ENCODE peak calls at places on chromosomes 13 and 19, in ten cellular contexts. One of them, this sample, is unnamed.

GRCh38 chr19:3029070-3029923 is at the start of gene TLE2:
- DNase-seq in hepatocyte: peak
- DNase-seq in effector memory CD4-positive, alpha-beta T cell: no peak
- DNase-seq in spleen: no peak
- DNase-seq in stomach: peak
- DNase-seq in uterus: no peak
- DNase-seq in neural progenitor cell: peak
- DNase-seq in GM23248: peak
- DNase-seq in fibroblast of lung: no peak
- DNase-seq in lower lobe of right lung: no peak
- DNase-seq in this sample: no peak

GRCh38 chr13:77448689-77449088 is 86.8 kb upstream of the SCEL start:
- DNase-seq in GM23248: no peak
- DNase-seq in lower lobe of right lung: peak
- DNase-seq in uterus: no peak
- DNase-seq in neural progenitor cell: no peak
- DNase-seq in hepatocyte: no peak
- DNase-seq in stomach: no peak
- DNase-seq in spleen: no peak
- DNase-seq in effector memory CD4-positive, alpha-beta T cell: no peak
- DNase-seq in fibroblast of lung: no peak
- DNase-seq in this sample: no peak

GRCh38 chr19:48135411-48135810 is 24.8 kb upstream of the PLA2G4C start:
- DNase-seq in GM23248: peak
- DNase-seq in spleen: no peak
- DNase-seq in stomach: no peak
- DNase-seq in hepatocyte: peak
- DNase-seq in lower lobe of right lung: no peak
- DNase-seq in uterus: no peak
- DNase-seq in effector memory CD4-positive, alpha-beta T cell: no peak
- DNase-seq in fibroblast of lung: no peak
- DNase-seq in neural progenitor cell: no peak
- DNase-seq in this sample: no peak

GRCh38 chr19:38213911-38214625 is 10.0 kb downstream of the DPF1 start:
- DNase-seq in spleen: no peak
- DNase-seq in effector memory CD4-positive, alpha-beta T cell: no peak
- DNase-seq in uterus: no peak
- DNase-seq in neural progenitor cell: peak
- DNase-seq in hepatocyte: no peak
- DNase-seq in stomach: no peak
- DNase-seq in fibroblast of lung: peak
- DNase-seq in lower lobe of right lung: no peak
- DNase-seq in GM23248: peak
- DNase-seq in this sample: no peak

GRCh38 chr19:36488816-36489138 is 584 bp downstream of the ZNF566 start:
- DNase-seq in neural progenitor cell: peak
- DNase-seq in lower lobe of right lung: no peak
- DNase-seq in effector memory CD4-positive, alpha-beta T cell: no peak
- DNase-seq in hepatocyte: peak
- DNase-seq in spleen: no peak
- DNase-seq in stomach: no peak
- DNase-seq in fibroblast of lung: no peak
- DNase-seq in GM23248: no peak
- DNase-seq in uterus: no peak
- DNase-seq in this sample: peak

GRCh38 chr13:94382520-94382919 is 97.0 kb downstream of the DCT start:
- DNase-seq in hepatocyte: no peak
- DNase-seq in neural progenitor cell: no peak
- DNase-seq in stomach: no peak
- DNase-seq in fibroblast of lung: no peak
- DNase-seq in effector memory CD4-positive, alpha-beta T cell: no peak
- DNase-seq in GM23248: no peak
- DNase-seq in lower lobe of right lung: no peak
- DNase-seq in spleen: no peak
- DNase-seq in uterus: no peak
- DNase-seq in this sample: no peak

GRCh38 chr13:46553886-46554855 is 1.2 kb downstream of the LRCH1 start:
- DNase-seq in spleen: peak
- DNase-seq in fibroblast of lung: peak
- DNase-seq in effector memory CD4-positive, alpha-beta T cell: peak
- DNase-seq in stomach: peak
- DNase-seq in hepatocyte: peak
- DNase-seq in uterus: peak
- DNase-seq in lower lobe of right lung: peak
- DNase-seq in GM23248: peak
- DNase-seq in neural progenitor cell: peak
- DNase-seq in this sample: peak

GRCh38 chr13:36787181-36787580 is 31.8 kb upstream of the RFXAP start:
- DNase-seq in neural progenitor cell: no peak
- DNase-seq in lower lobe of right lung: no peak
- DNase-seq in GM23248: no peak
- DNase-seq in effector memory CD4-positive, alpha-beta T cell: no peak
- DNase-seq in spleen: no peak
- DNase-seq in stomach: no peak
- DNase-seq in uterus: no peak
- DNase-seq in fibroblast of lung: no peak
- DNase-seq in hepatocyte: no peak
- DNase-seq in this sample: no peak

GRCh38 chr13:108086678-108087077 is 128.7 kb downstream of the LIG4 start:
- DNase-seq in fibroblast of lung: no peak
- DNase-seq in uterus: no peak
- DNase-seq in hepatocyte: peak
- DNase-seq in lower lobe of right lung: no peak
- DNase-seq in neural progenitor cell: peak
- DNase-seq in stomach: no peak
- DNase-seq in GM23248: peak
- DNase-seq in spleen: no peak
- DNase-seq in effector memory CD4-positive, alpha-beta T cell: no peak
- DNase-seq in this sample: peak

GRCh38 chr13:113997845-113998751 is 24.2 kb upstream of the C13orf46 start:
- DNase-seq in lower lobe of right lung: peak
- DNase-seq in fibroblast of lung: peak
- DNase-seq in effector memory CD4-positive, alpha-beta T cell: no peak
- DNase-seq in uterus: peak
- DNase-seq in hepatocyte: no peak
- DNase-seq in stomach: peak
- DNase-seq in spleen: peak
- DNase-seq in neural progenitor cell: no peak
- DNase-seq in GM23248: peak
- DNase-seq in this sample: no peak

GRCh38 chr13:41652735-41653361 is 195.5 kb downstream of the RGCC start:
- DNase-seq in spleen: no peak
- DNase-seq in fibroblast of lung: peak
- DNase-seq in effector memory CD4-positive, alpha-beta T cell: peak
- DNase-seq in uterus: peak
- DNase-seq in lower lobe of right lung: no peak
- DNase-seq in hepatocyte: peak
- DNase-seq in neural progenitor cell: peak
- DNase-seq in GM23248: peak
- DNase-seq in stomach: no peak
- DNase-seq in this sample: peak

DNA sequence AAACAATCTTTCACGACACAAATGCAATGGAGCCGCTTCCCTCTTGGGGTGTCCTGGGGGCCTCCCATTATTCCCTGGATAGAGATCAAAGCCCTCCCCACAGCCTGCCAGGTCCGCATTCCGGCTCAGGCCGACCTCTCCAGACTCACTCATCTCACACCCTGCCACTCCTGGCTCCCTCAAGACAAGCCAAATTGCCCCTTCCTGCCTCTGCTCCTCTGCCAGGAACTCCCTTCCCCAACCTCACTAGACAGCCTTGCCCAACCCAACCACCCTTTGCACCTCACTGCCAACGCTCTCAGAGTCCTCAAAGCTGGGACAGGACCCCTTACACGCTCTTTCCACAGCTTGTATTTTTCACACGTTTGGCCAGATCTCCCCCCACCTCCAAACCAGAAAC is 1.5 kb downstream of the ABHD17A start:
- DNase-seq in effector memory CD4-positive, alpha-beta T cell: no peak
- DNase-seq in lower lobe of right lung: no peak
- DNase-seq in GM23248: no peak
- DNase-seq in hepatocyte: no peak
- DNase-seq in uterus: no peak
- DNase-seq in neural progenitor cell: no peak
- DNase-seq in spleen: no peak
- DNase-seq in stomach: no peak
- DNase-seq in fibroblast of lung: no peak
- DNase-seq in this sample: no peak
- H3K4me3 ChIP-seq in effector memory CD4-positive, alpha-beta T cell: peak
- H3K4me3 ChIP-seq in lower lobe of right lung: peak
- H3K4me3 ChIP-seq in GM23248: peak
- H3K4me3 ChIP-seq in hepatocyte: peak
- H3K4me3 ChIP-seq in uterus: peak
- H3K4me3 ChIP-seq in neural progenitor cell: peak
- H3K4me3 ChIP-seq in spleen: peak
- H3K4me3 ChIP-seq in stomach: peak
- H3K4me3 ChIP-seq in fibroblast of lung: peak
- H3K4me3 ChIP-seq in this sample: peak

GRCh38 chr13:99977334-99977911 is 4.2 kb upstream of the ZIC2 start:
- DNase-seq in fibroblast of lung: no peak
- DNase-seq in spleen: no peak
- DNase-seq in neural progenitor cell: no peak
- DNase-seq in hepatocyte: no peak
- DNase-seq in GM23248: no peak
- DNase-seq in effector memory CD4-positive, alpha-beta T cell: no peak
- DNase-seq in lower lobe of right lung: no peak
- DNase-seq in stomach: no peak
- DNase-seq in uterus: no peak
- DNase-seq in this sample: no peak

GRCh38 chr13:99975626-99976025 is 4.1 kb upstream of the ZIC5 start:
- DNase-seq in uterus: peak
- DNase-seq in fibroblast of lung: no peak
- DNase-seq in lower lobe of right lung: no peak
- DNase-seq in GM23248: no peak
- DNase-seq in spleen: no peak
- DNase-seq in effector memory CD4-positive, alpha-beta T cell: no peak
- DNase-seq in stomach: peak
- DNase-seq in hepatocyte: no peak
- DNase-seq in neural progenitor cell: peak
- DNase-seq in this sample: no peak

GRCh38 chr13:99977912-99978780 is 3.4 kb upstream of the ZIC2 start:
- DNase-seq in lower lobe of right lung: no peak
- DNase-seq in uterus: no peak
- DNase-seq in effector memory CD4-positive, alpha-beta T cell: no peak
- DNase-seq in stomach: no peak
- DNase-seq in fibroblast of lung: no peak
- DNase-seq in GM23248: no peak
- DNase-seq in spleen: no peak
- DNase-seq in neural progenitor cell: peak
- DNase-seq in hepatocyte: no peak
- DNase-seq in this sample: no peak

GRCh38 chr13:99974939-99975561 is 3.5 kb upstream of the ZIC5 start:
- DNase-seq in stomach: peak
- DNase-seq in hepatocyte: no peak
- DNase-seq in effector memory CD4-positive, alpha-beta T cell: no peak
- DNase-seq in lower lobe of right lung: peak
- DNase-seq in neural progenitor cell: peak
- DNase-seq in uterus: peak
- DNase-seq in fibroblast of lung: no peak
- DNase-seq in spleen: no peak
- DNase-seq in GM23248: no peak
- DNase-seq in this sample: no peak

GRCh38 chr13:99976502-99977115 is 5.0 kb upstream of the ZIC2 start:
- DNase-seq in fibroblast of lung: no peak
- DNase-seq in hepatocyte: no peak
- DNase-seq in uterus: no peak
- DNase-seq in GM23248: no peak
- DNase-seq in neural progenitor cell: no peak
- DNase-seq in spleen: no peak
- DNase-seq in stomach: no peak
- DNase-seq in lower lobe of right lung: no peak
- DNase-seq in effector memory CD4-positive, alpha-beta T cell: no peak
- DNase-seq in this sample: no peak
- H3K27ac ChIP-seq in fibroblast of lung: no peak
- H3K27ac ChIP-seq in hepatocyte: no peak
- H3K27ac ChIP-seq in uterus: no peak
- H3K27ac ChIP-seq in GM23248: no peak
- H3K27ac ChIP-seq in neural progenitor cell: no peak
- H3K27ac ChIP-seq in spleen: no peak
- H3K27ac ChIP-seq in stomach: no peak
- H3K27ac ChIP-seq in lower lobe of right lung: no peak
- H3K27ac ChIP-seq in effector memory CD4-positive, alpha-beta T cell: no peak
- H3K27ac ChIP-seq in this sample: no peak

DNA sequence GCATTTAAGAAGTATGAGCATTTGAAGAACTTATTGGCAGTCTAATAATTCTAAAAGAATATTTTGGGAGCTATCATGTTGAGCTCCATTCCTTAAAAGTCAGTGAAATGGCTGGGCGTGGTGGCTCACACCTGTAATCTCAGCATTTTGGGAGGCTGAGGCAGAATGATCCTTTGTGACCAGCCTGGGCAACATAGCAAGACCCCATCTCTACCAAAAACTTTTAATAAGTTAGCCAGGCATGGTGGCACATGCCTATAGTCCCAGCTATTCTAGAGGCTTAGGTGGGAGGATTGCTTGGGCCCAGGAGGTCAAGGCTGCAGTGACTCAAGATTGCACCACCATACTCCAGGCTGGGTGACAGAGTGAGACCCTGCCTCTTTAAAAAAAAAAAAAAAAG is 8.0 kb downstream of the COG6 start:
- DNase-seq in uterus: no peak
- DNase-seq in GM23248: no peak
- DNase-seq in hepatocyte: no peak
- DNase-seq in stomach: no peak
- DNase-seq in fibroblast of lung: no peak
- DNase-seq in effector memory CD4-positive, alpha-beta T cell: no peak
- DNase-seq in lower lobe of right lung: no peak
- DNase-seq in neural progenitor cell: no peak
- DNase-seq in spleen: no peak
- DNase-seq in this sample: no peak
- H3K4me3 ChIP-seq in uterus: no peak
- H3K4me3 ChIP-seq in GM23248: no peak
- H3K4me3 ChIP-seq in hepatocyte: no peak
- H3K4me3 ChIP-seq in stomach: no peak
- H3K4me3 ChIP-seq in fibroblast of lung: no peak
- H3K4me3 ChIP-seq in effector memory CD4-positive, alpha-beta T cell: no peak
- H3K4me3 ChIP-seq in lower lobe of right lung: no peak
- H3K4me3 ChIP-seq in neural progenitor cell: no peak
- H3K4me3 ChIP-seq in spleen: no peak
- H3K4me3 ChIP-seq in this sample: no peak

DNA sequence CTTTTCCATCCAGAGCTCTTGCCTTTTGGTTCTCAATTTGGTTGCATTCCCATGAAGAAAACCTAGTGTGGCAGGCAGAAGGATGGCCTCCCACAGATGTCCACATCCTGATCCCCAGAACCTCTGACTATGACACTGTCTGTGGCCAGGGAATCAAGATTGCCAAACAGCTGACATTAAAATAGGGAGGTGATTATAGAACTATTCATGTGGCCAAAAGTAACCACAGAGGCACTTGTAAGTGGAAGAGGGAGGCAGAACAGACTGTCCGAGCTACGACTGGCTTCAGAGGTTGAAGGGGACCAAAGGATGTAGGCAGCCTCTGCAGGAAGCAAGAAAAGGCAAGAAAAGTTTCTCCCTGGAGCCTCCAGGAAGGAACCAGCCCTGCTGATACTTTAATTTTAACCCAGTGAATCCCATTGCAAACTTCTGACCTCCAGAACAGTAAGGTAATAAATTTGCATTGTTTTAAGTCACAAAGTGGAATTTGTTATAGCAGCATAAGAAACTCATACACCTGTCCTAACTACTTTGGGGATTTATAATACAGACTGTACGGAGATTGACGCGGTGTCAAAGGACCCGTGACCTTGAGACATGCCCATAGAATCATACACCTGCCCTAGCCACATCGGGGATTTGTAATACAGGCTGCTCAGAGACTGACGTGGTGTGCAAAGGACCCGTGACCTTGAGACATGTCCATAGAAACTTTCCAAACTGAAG is 106.5 kb downstream of the ATP11A start:
- DNase-seq in uterus: no peak
- DNase-seq in lower lobe of right lung: no peak
- DNase-seq in neural progenitor cell: no peak
- DNase-seq in stomach: peak
- DNase-seq in hepatocyte: no peak
- DNase-seq in spleen: no peak
- DNase-seq in effector memory CD4-positive, alpha-beta T cell: no peak
- DNase-seq in fibroblast of lung: peak
- DNase-seq in GM23248: no peak
- DNase-seq in this sample: no peak
- H3K27ac ChIP-seq in uterus: no peak
- H3K27ac ChIP-seq in lower lobe of right lung: no peak
- H3K27ac ChIP-seq in neural progenitor cell: no peak
- H3K27ac ChIP-seq in stomach: no peak
- H3K27ac ChIP-seq in hepatocyte: no peak
- H3K27ac ChIP-seq in spleen: no peak
- H3K27ac ChIP-seq in effector memory CD4-positive, alpha-beta T cell: no peak
- H3K27ac ChIP-seq in fibroblast of lung: no peak
- H3K27ac ChIP-seq in GM23248: no peak
- H3K27ac ChIP-seq in this sample: no peak

This sample was measured in A673.